ENCODE peak calls at places on chromosomes 2 and 18, in seven cellular contexts. P, S, W, Y, Q, O and I are unnamed samples.

GRCh38 chr2:18600255-18600613 is 10.9 kb upstream of the NT5C1B start:
- DNase-seq in S (no peak), Y (no peak), O (no peak), W (no peak), P (no peak), Q (no peak), I (no peak)

GRCh38 chr2:134011936-134012586 is 241.8 kb upstream of the MGAT5 start:
- DNase-seq in W (no peak), S (no peak), P (no peak), Y (no peak), O (no peak), Q (no peak), I (no peak)

GRCh38 chr2:226327830-226328229 is 471.8 kb downstream of the IRS1 start:
- DNase-seq in W (no peak), Q (no peak), P (no peak), S (no peak), Y (no peak), O (no peak), I (no peak)

GRCh38 chr2:215002500-215002899 is 135.9 kb downstream of the ABCA12 start:
- DNase-seq in Y (no peak), S (no peak), P (peak), Q (peak), W (no peak), O (peak), I (no peak)

GRCh38 chr2:23583467-23583866 is 198.5 kb downstream of the KLHL29 start:
- DNase-seq in Y (no peak), W (no peak), O (no peak), S (no peak), Q (no peak), P (no peak), I (no peak)

GRCh38 chr2:116874021-116874420 is 940.5 kb upstream of the DDX18 start:
- DNase-seq in P (no peak), S (no peak), Y (no peak), Q (no peak), O (no peak), W (no peak), I (no peak)

GRCh38 chr2:207540431-207540830 is 10.7 kb downstream of the CREB1 start:
- DNase-seq in O (no peak), S (no peak), Y (no peak), Q (no peak), P (no peak), W (no peak), I (no peak)

GRCh38 chr2:23520256-23520655 is 135.3 kb downstream of the KLHL29 start:
- DNase-seq in S (no peak), Y (no peak), O (no peak), W (no peak), Q (no peak), P (no peak), I (no peak)

GRCh38 chr2:152016175-152017120 is 82.4 kb downstream of the CACNB4 start:
- DNase-seq in S (no peak), O (no peak), Y (no peak), P (no peak), W (no peak), Q (no peak), I (no peak)

GRCh38 chr2:920573-920972 is 30.1 kb upstream of the SNTG2 start:
- DNase-seq in O (no peak), Q (no peak), S (no peak), W (no peak), Y (no peak), P (no peak), I (no peak)

GRCh38 chr2:105600949-105601708 is 143.6 kb upstream of the NCK2 start:
- DNase-seq in Y (no peak), W (no peak), S (no peak), O (no peak), Q (no peak), P (no peak), I (no peak)

GRCh38 chr18:35635171-35635570 is 53.6 kb downstream of the GALNT1 start:
- DNase-seq in Y (no peak), W (no peak), O (no peak), Q (no peak), P (no peak), S (no peak), I (no peak)

GRCh38 chr2:86790134-86790827 is 432 bp downstream of the CD8A start:
- DNase-seq in Q (no peak), W (no peak), O (peak), Y (no peak), S (no peak), P (no peak), I (peak)

GRCh38 chr18:53458266-53458665 is 766.2 kb downstream of the MBD2 start:
- DNase-seq in Y (no peak), W (no peak), S (no peak), O (no peak), Q (no peak), P (no peak), I (no peak)

GRCh38 chr2:10002681-10003080 is 40.7 kb upstream of the KLF11 start:
- DNase-seq in W (no peak), P (no peak), S (no peak), O (no peak), Y (peak), Q (no peak), I (no peak)

GRCh38 chr2:31563273-31563839 is 17.4 kb downstream of the SRD5A2 start:
- DNase-seq in Q (no peak), Y (no peak), S (no peak), W (no peak), P (no peak), O (no peak), I (no peak)

GRCh38 chr2:212359425-212360067 is 179.1 kb downstream of the ERBB4 start:
- DNase-seq in O (no peak), S (no peak), W (no peak), Y (no peak), Q (no peak), P (no peak), I (no peak)

GRCh38 chr2:26203091-26203490 is 30.2 kb downstream of the GAREM2 start:
- DNase-seq in P (no peak), Q (no peak), S (no peak), W (no peak), O (no peak), Y (no peak), I (no peak)

GRCh38 chr2:154452471-154452870 is 246.0 kb upstream of the KCNJ3 start:
- DNase-seq in P (no peak), Y (no peak), S (no peak), O (no peak), W (no peak), Q (no peak), I (no peak)

GRCh38 chr18:40371673-40372072 is 1583.4 kb upstream of the PIK3C3 start:
- DNase-seq in O (no peak), P (no peak), W (no peak), Y (no peak), S (no peak), Q (no peak), I (no peak)

GRCh38 chr2:44100351-44100750 is 68.3 kb upstream of the PPM1B start:
- DNase-seq in O (no peak), W (no peak), Q (peak), Y (peak), S (peak), P (no peak), I (no peak)

GRCh38 chr2:171159326-171160118 is 1.2 kb downstream of the TLK1 start:
- DNase-seq in P (peak), Q (peak), Y (no peak), W (peak), O (peak), S (peak), I (peak)

GRCh38 chr2:202633470-202633869 is 1.3 kb upstream of the FAM117B start:
- DNase-seq in Q (no peak), S (no peak), P (no peak), W (no peak), Y (no peak), O (no peak), I (no peak)